ENCODE peak calls at places on chromosomes 2 and 18, in nine cellular contexts. One of them, this sample, is unnamed.
A peak's percentile ranks its signal among the peaks of the same experiment; 100 is the strongest.

GRCh38 chr2:62505649-62506420 is at the start of gene TMEM17:
- DNase-seq in keratinocyte: no peak
- DNase-seq in fibroblast of pulmonary artery: peak; percentile 94
- DNase-seq in HL-60: peak; percentile 84
- DNase-seq in fibroblast of mammary gland: peak; percentile 93
- DNase-seq in A549: peak; percentile 81
- DNase-seq in B cell: peak; percentile 27
- DNase-seq in A673: peak; percentile 83
- DNase-seq in gastrocnemius medialis: peak; percentile 85
- DNase-seq in this sample: peak; percentile 88

GRCh38 chr2:167406558-167406957 is 518.3 kb downstream of the XIRP2 start:
- DNase-seq in fibroblast of pulmonary artery: peak; percentile 42
- DNase-seq in A549: no peak
- DNase-seq in fibroblast of mammary gland: peak; percentile 43
- DNase-seq in A673: peak; percentile 95
- DNase-seq in HL-60: no peak
- DNase-seq in gastrocnemius medialis: no peak
- DNase-seq in B cell: no peak
- DNase-seq in keratinocyte: no peak
- DNase-seq in this sample: no peak

GRCh38 chr2:74373985-74374384 is 6.1 kb downstream of the DCTN1 start:
- DNase-seq in keratinocyte: no peak
- DNase-seq in gastrocnemius medialis: no peak
- DNase-seq in A673: no peak
- DNase-seq in fibroblast of mammary gland: no peak
- DNase-seq in HL-60: no peak
- DNase-seq in fibroblast of pulmonary artery: no peak
- DNase-seq in A549: no peak
- DNase-seq in B cell: no peak
- DNase-seq in this sample: no peak

GRCh38 chr2:80117401-80117800 is 187.2 kb downstream of the LRRTM1 start:
- DNase-seq in fibroblast of mammary gland: peak; percentile 3
- DNase-seq in A673: no peak
- DNase-seq in B cell: no peak
- DNase-seq in gastrocnemius medialis: no peak
- DNase-seq in A549: no peak
- DNase-seq in HL-60: no peak
- DNase-seq in fibroblast of pulmonary artery: no peak
- DNase-seq in keratinocyte: no peak
- DNase-seq in this sample: no peak

GRCh38 chr2:162090109-162090508 is 16.1 kb upstream of the DPP4 start:
- DNase-seq in fibroblast of mammary gland: peak; percentile 90
- DNase-seq in HL-60: no peak
- DNase-seq in gastrocnemius medialis: no peak
- DNase-seq in A673: no peak
- DNase-seq in fibroblast of pulmonary artery: peak; percentile 49
- DNase-seq in keratinocyte: no peak
- DNase-seq in B cell: no peak
- DNase-seq in A549: no peak
- DNase-seq in this sample: no peak

GRCh38 chr2:18425186-18425585 is 135.3 kb downstream of the RDH14 start:
- DNase-seq in gastrocnemius medialis: no peak
- DNase-seq in fibroblast of pulmonary artery: peak; percentile 39
- DNase-seq in B cell: no peak
- DNase-seq in A673: no peak
- DNase-seq in fibroblast of mammary gland: no peak
- DNase-seq in A549: no peak
- DNase-seq in keratinocyte: no peak
- DNase-seq in HL-60: no peak
- DNase-seq in this sample: peak; percentile 3

GRCh38 chr2:129436809-129437208 is 542.7 kb upstream of the RAB6C start:
- DNase-seq in fibroblast of pulmonary artery: no peak
- DNase-seq in fibroblast of mammary gland: no peak
- DNase-seq in A549: no peak
- DNase-seq in keratinocyte: no peak
- DNase-seq in B cell: no peak
- DNase-seq in gastrocnemius medialis: no peak
- DNase-seq in A673: no peak
- DNase-seq in HL-60: no peak
- DNase-seq in this sample: no peak

GRCh38 chr2:20594048-20594750 is 56.7 kb downstream of the HS1BP3 start:
- DNase-seq in keratinocyte: no peak
- DNase-seq in gastrocnemius medialis: no peak
- DNase-seq in fibroblast of mammary gland: no peak
- DNase-seq in B cell: no peak
- DNase-seq in fibroblast of pulmonary artery: no peak
- DNase-seq in A673: no peak
- DNase-seq in HL-60: no peak
- DNase-seq in A549: no peak
- DNase-seq in this sample: no peak

GRCh38 chr2:162072976-162073775 is 839 bp downstream of the DPP4 start:
- DNase-seq in fibroblast of mammary gland: peak; percentile 30
- DNase-seq in A673: no peak
- DNase-seq in gastrocnemius medialis: no peak
- DNase-seq in B cell: no peak
- DNase-seq in keratinocyte: no peak
- DNase-seq in HL-60: no peak
- DNase-seq in fibroblast of pulmonary artery: no peak
- DNase-seq in A549: no peak
- DNase-seq in this sample: no peak

GRCh38 chr2:73856214-73856613 is 27.5 kb downstream of the STAMBP start:
- DNase-seq in A549: no peak
- DNase-seq in fibroblast of mammary gland: peak; percentile 99
- DNase-seq in keratinocyte: no peak
- DNase-seq in A673: no peak
- DNase-seq in fibroblast of pulmonary artery: peak; percentile 51
- DNase-seq in gastrocnemius medialis: no peak
- DNase-seq in B cell: no peak
- DNase-seq in HL-60: no peak
- DNase-seq in this sample: peak; percentile 55

GRCh38 chr18:46079336-46079735 is 7.3 kb upstream of the PSTPIP2 start:
- DNase-seq in fibroblast of pulmonary artery: no peak
- DNase-seq in B cell: no peak
- DNase-seq in A673: no peak
- DNase-seq in A549: no peak
- DNase-seq in fibroblast of mammary gland: no peak
- DNase-seq in gastrocnemius medialis: no peak
- DNase-seq in keratinocyte: no peak
- DNase-seq in HL-60: no peak
- DNase-seq in this sample: no peak

GRCh38 chr2:33529771-33530481 is 53.5 kb downstream of the RASGRP3 start:
- DNase-seq in keratinocyte: peak; percentile 30
- DNase-seq in fibroblast of pulmonary artery: peak; percentile 85
- DNase-seq in B cell: peak; percentile 14
- DNase-seq in gastrocnemius medialis: no peak
- DNase-seq in A673: peak; percentile 11
- DNase-seq in HL-60: no peak
- DNase-seq in A549: peak; percentile 15
- DNase-seq in fibroblast of mammary gland: peak; percentile 95
- DNase-seq in this sample: peak; percentile 61
- TF ChIP-seq CTCF in keratinocyte: no peak
- TF ChIP-seq CTCF in fibroblast of pulmonary artery: peak; percentile 7
- TF ChIP-seq CTCF in B cell: no peak
- TF ChIP-seq CTCF in gastrocnemius medialis: no peak
- TF ChIP-seq CTCF in A673: no peak
- TF ChIP-seq CTCF in HL-60: no peak
- TF ChIP-seq CTCF in A549: no peak
- TF ChIP-seq CTCF in fibroblast of mammary gland: no peak
- TF ChIP-seq CTCF in this sample: no peak

DNA sequence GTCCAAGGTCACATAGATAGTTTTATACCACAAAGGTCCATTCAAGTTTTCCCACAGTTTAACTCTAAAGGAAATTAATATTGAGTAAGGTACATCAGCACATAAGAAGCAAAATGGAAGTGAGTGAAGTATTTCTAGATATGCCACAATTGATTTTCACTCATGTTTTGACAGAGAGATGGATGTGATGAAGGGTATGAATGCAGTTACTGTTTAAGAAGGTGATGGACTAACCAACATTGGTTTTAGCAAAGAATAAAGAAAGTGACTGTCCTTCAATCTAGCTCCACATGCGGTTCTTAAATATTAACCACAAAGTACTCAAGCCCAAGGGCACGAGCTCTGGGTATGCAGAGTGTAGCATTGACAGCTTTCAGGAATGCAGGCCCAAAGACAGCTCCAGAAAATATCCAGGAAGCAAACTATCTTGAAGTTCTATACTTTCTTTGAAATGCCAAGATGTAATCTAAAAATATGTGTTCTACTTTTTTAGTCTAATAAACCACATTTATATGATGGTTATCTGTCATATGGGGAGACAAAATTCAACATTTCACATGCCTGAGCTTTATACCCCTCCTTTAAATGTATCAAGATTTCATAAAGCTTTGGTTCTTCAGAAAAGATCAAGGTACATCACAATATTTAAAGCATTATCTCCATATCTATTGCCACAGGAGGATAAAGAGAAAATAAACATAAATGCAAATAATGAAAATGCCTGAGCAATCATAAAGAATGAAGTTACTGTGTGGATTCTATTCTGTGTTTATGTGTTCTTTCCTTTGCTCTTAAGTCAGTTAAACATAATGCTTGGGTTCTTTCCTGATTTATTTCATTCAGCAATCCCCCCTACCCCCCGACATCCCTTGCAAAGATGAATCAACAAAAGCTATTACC is 6.7 kb upstream of the SCN1A start:
- DNase-seq in A549: no peak
- DNase-seq in A673: no peak
- DNase-seq in fibroblast of pulmonary artery: no peak
- DNase-seq in B cell: no peak
- DNase-seq in HL-60: no peak
- DNase-seq in gastrocnemius medialis: no peak
- DNase-seq in keratinocyte: no peak
- DNase-seq in fibroblast of mammary gland: no peak
- DNase-seq in this sample: no peak
- TF ChIP-seq CTCF in A549: no peak
- TF ChIP-seq CTCF in A673: no peak
- TF ChIP-seq CTCF in fibroblast of pulmonary artery: no peak
- TF ChIP-seq CTCF in B cell: no peak
- TF ChIP-seq CTCF in HL-60: no peak
- TF ChIP-seq CTCF in gastrocnemius medialis: no peak
- TF ChIP-seq CTCF in keratinocyte: no peak
- TF ChIP-seq CTCF in fibroblast of mammary gland: no peak
- TF ChIP-seq CTCF in this sample: no peak

GRCh38 chr18:74311000-74311399 is 4.6 kb upstream of the C18orf63 start:
- DNase-seq in A673: no peak
- DNase-seq in gastrocnemius medialis: no peak
- DNase-seq in keratinocyte: no peak
- DNase-seq in HL-60: no peak
- DNase-seq in fibroblast of mammary gland: no peak
- DNase-seq in A549: no peak
- DNase-seq in fibroblast of pulmonary artery: no peak
- DNase-seq in B cell: no peak
- DNase-seq in this sample: no peak

GRCh38 chr18:74314759-74315463 is 728 bp upstream of the C18orf63 start:
- DNase-seq in gastrocnemius medialis: no peak
- DNase-seq in keratinocyte: no peak
- DNase-seq in fibroblast of mammary gland: no peak
- DNase-seq in fibroblast of pulmonary artery: no peak
- DNase-seq in B cell: no peak
- DNase-seq in A673: no peak
- DNase-seq in HL-60: no peak
- DNase-seq in A549: no peak
- DNase-seq in this sample: no peak

GRCh38 chr18:74315464-74316256 is at the start of gene C18orf63:
- DNase-seq in A673: no peak
- DNase-seq in keratinocyte: no peak
- DNase-seq in gastrocnemius medialis: no peak
- DNase-seq in A549: no peak
- DNase-seq in HL-60: no peak
- DNase-seq in fibroblast of mammary gland: no peak
- DNase-seq in B cell: no peak
- DNase-seq in fibroblast of pulmonary artery: no peak
- DNase-seq in this sample: no peak

GRCh38 chr18:74310411-74310810 is 5.2 kb upstream of the C18orf63 start:
- DNase-seq in A549: no peak
- DNase-seq in keratinocyte: no peak
- DNase-seq in B cell: no peak
- DNase-seq in fibroblast of pulmonary artery: peak; percentile 64
- DNase-seq in gastrocnemius medialis: no peak
- DNase-seq in HL-60: peak; percentile 63
- DNase-seq in A673: peak; percentile 32
- DNase-seq in fibroblast of mammary gland: peak; percentile 71
- DNase-seq in this sample: peak; percentile 76
- TF ChIP-seq CTCF in A549: no peak
- TF ChIP-seq CTCF in keratinocyte: peak; percentile 72
- TF ChIP-seq CTCF in B cell: no peak
- TF ChIP-seq CTCF in fibroblast of pulmonary artery: peak; percentile 54
- TF ChIP-seq CTCF in gastrocnemius medialis: no peak
- TF ChIP-seq CTCF in HL-60: peak; percentile 19
- TF ChIP-seq CTCF in A673: peak; percentile 24
- TF ChIP-seq CTCF in fibroblast of mammary gland: peak; percentile 56
- TF ChIP-seq CTCF in this sample: peak; percentile 35

GRCh38 chr2:26846881-26847662 is 860 bp upstream of the DPYSL5 start:
- DNase-seq in keratinocyte: no peak
- DNase-seq in A673: peak; percentile 43
- DNase-seq in A549: no peak
- DNase-seq in HL-60: no peak
- DNase-seq in B cell: peak; percentile 20
- DNase-seq in fibroblast of mammary gland: no peak
- DNase-seq in fibroblast of pulmonary artery: no peak
- DNase-seq in gastrocnemius medialis: no peak
- DNase-seq in this sample: no peak
- TF ChIP-seq CTCF in keratinocyte: no peak
- TF ChIP-seq CTCF in A673: no peak
- TF ChIP-seq CTCF in A549: no peak
- TF ChIP-seq CTCF in HL-60: no peak
- TF ChIP-seq CTCF in B cell: no peak
- TF ChIP-seq CTCF in fibroblast of mammary gland: no peak
- TF ChIP-seq CTCF in fibroblast of pulmonary artery: no peak
- TF ChIP-seq CTCF in gastrocnemius medialis: no peak
- TF ChIP-seq CTCF in this sample: no peak

GRCh38 chr2:205364261-205364660 is 318.0 kb upstream of the NRP2 start:
- DNase-seq in keratinocyte: no peak
- DNase-seq in HL-60: no peak
- DNase-seq in A549: no peak
- DNase-seq in gastrocnemius medialis: no peak
- DNase-seq in fibroblast of mammary gland: no peak
- DNase-seq in B cell: no peak
- DNase-seq in fibroblast of pulmonary artery: no peak
- DNase-seq in A673: no peak
- DNase-seq in this sample: no peak
- TF ChIP-seq CTCF in keratinocyte: no peak
- TF ChIP-seq CTCF in HL-60: no peak
- TF ChIP-seq CTCF in A549: no peak
- TF ChIP-seq CTCF in gastrocnemius medialis: no peak
- TF ChIP-seq CTCF in fibroblast of mammary gland: no peak
- TF ChIP-seq CTCF in B cell: no peak
- TF ChIP-seq CTCF in fibroblast of pulmonary artery: no peak
- TF ChIP-seq CTCF in A673: no peak
- TF ChIP-seq CTCF in this sample: no peak

This sample was measured in MCF 10A.